ENCODE peak calls at places on chromosomes 7 and 10, in nine cellular contexts. B, Y, D, R, P, L, V, O and M are unnamed samples.

GRCh38 chr10:79250259-79250658 is 97.0 kb upstream of the PPIF start:
- DNase-seq in B (no peak), Y (no peak), P (no peak), D (no peak), V (no peak), L (no peak), O (no peak), R (no peak), M (no peak)

GRCh38 chr10:111126073-111126472 is 49.2 kb downstream of the ADRA2A start:
- DNase-seq in R (no peak), Y (peak), D (no peak), V (no peak), L (no peak), B (no peak), O (no peak), P (no peak), M (no peak)

GRCh38 chr7:155871211-155871610 is 58.9 kb upstream of the SHH start:
- DNase-seq in P (no peak), Y (no peak), V (no peak), B (no peak), L (no peak), R (no peak), D (no peak), O (no peak), M (no peak)

GRCh38 chr7:22387583-22387982 is 30.6 kb upstream of the RAPGEF5 start:
- DNase-seq in R (no peak), B (no peak), D (no peak), Y (peak), L (no peak), O (no peak), V (no peak), P (no peak), M (no peak)

GRCh38 chr7:128940494-128941322 is 3.0 kb downstream of the IRF5 start:
- DNase-seq in L (no peak), B (no peak), P (no peak), D (no peak), R (no peak), O (no peak), Y (no peak), V (no peak), M (no peak)

GRCh38 chr7:75896803-75897327 is 18.0 kb downstream of the RHBDD2 start:
- DNase-seq in R (no peak), V (no peak), P (no peak), D (no peak), O (no peak), L (no peak), B (no peak), Y (no peak), M (no peak)

GRCh38 chr10:7027913-7028808 is 382.7 kb downstream of the SFMBT2 start:
- DNase-seq in Y (peak), V (no peak), O (no peak), L (no peak), B (no peak), D (peak), R (no peak), P (no peak), M (no peak)

GRCh38 chr10:2968401-2968800 is 98.9 kb upstream of the PFKP start:
- DNase-seq in V (no peak), B (no peak), P (no peak), O (no peak), D (peak), R (no peak), L (no peak), Y (peak), M (no peak)

GRCh38 chr7:102248456-102249395 is 37.9 kb upstream of the SH2B2 start:
- DNase-seq in V (no peak), Y (no peak), O (no peak), P (no peak), B (no peak), D (no peak), L (no peak), R (no peak), M (no peak)

GRCh38 chr10:3666525-3667302 is 118.3 kb downstream of the KLF6 start:
- DNase-seq in O (no peak), L (peak), R (no peak), Y (no peak), V (no peak), B (peak), D (no peak), P (no peak), M (no peak)

GRCh38 chr10:91779011-91779605 is 19.1 kb upstream of the TNKS2 start:
- DNase-seq in L (no peak), V (no peak), P (no peak), Y (peak), D (peak), O (no peak), B (no peak), R (no peak), M (no peak)

GRCh38 chr7:108004220-108005142 is 1.5 kb upstream of the LAMB1 start:
- DNase-seq in V (no peak), L (no peak), B (no peak), O (peak), D (peak), Y (no peak), P (no peak), R (no peak), M (no peak)